ENCODE peak calls at places on chromosomes 16 and 17, in five cellular contexts. B is H9, K is neural progenitor cell, J is fibroblast of lung, T is PC-3. F is an unnamed sample.

GRCh38 chr17:81723651-81724209 is 11.6 kb downstream of the SLC25A10 start:
- DNase-seq in B (no peak), K (no peak), T (peak), J (no peak), F (no peak)

GRCh38 chr17:8940866-8941471 is 24.5 kb downstream of the PIK3R5 start:
- DNase-seq in B (peak), J (no peak), K (no peak), T (no peak), F (no peak)

GRCh38 chr17:4573682-4574081 is 10.6 kb upstream of the SMTNL2 start:
- DNase-seq in K (no peak), B (no peak), J (no peak), T (no peak), F (no peak)

GRCh38 chr16:2296662-2297505 is 29.0 kb upstream of the RNPS1 start:
- DNase-seq in T (peak), B (peak), J (peak), K (peak), F (peak)

GRCh38 chr17:57561072-57561861 is 183.8 kb downstream of the CCDC182 start:
- DNase-seq in B (no peak), K (no peak), T (no peak), J (no peak), F (no peak)

GRCh38 chr17:79791354-79792123 is 5.3 kb downstream of the CBX8 start:
- DNase-seq in K (peak), B (peak), J (no peak), T (no peak), F (peak)

GRCh38 chr16:79607587-79607986 is 7.0 kb upstream of the MAF start:
- DNase-seq in T (peak), J (peak), B (no peak), K (no peak), F (no peak)

GRCh38 chr16:57624044-57624688 is 4.3 kb upstream of the ADGRG1 start:
- DNase-seq in K (no peak), T (no peak), B (no peak), J (no peak), F (no peak)

GRCh38 chr17:1995321-1996242 is 29.6 kb downstream of the RTN4RL1 start:
- DNase-seq in J (no peak), T (no peak), K (no peak), B (no peak), F (no peak)

GRCh38 chr17:20151174-20151573 is 142.0 kb downstream of the SPECC1 start:
- DNase-seq in J (no peak), B (no peak), K (no peak), T (no peak), F (no peak)

GRCh38 chr17:10114931-10115535 is 83.4 kb downstream of the GAS7 start:
- DNase-seq in J (peak), B (no peak), T (peak), K (no peak), F (peak)

GRCh38 chr17:44308865-44309264 is 464 bp downstream of the RUNDC3A start:
- DNase-seq in T (no peak), K (no peak), J (no peak), B (peak), F (no peak)

GRCh38 chr17:80962356-80963329 is 29.0 kb upstream of the CHMP6 start:
- DNase-seq in T (no peak), J (no peak), B (no peak), K (no peak), F (no peak)

GRCh38 chr17:63988741-63989621 is 9.2 kb upstream of the PRR29 start:
- DNase-seq in J (no peak), K (peak), B (peak), T (no peak), F (peak)

GRCh38 chr16:22217890-22218730 is 12.0 kb downstream of the EEF2K start:
- DNase-seq in B (peak), K (no peak), J (no peak), T (no peak), F (peak)

GRCh38 chr17:82320140-82320840 is 2.9 kb upstream of the CD7 start:
- DNase-seq in T (no peak), B (no peak), K (no peak), J (no peak), F (no peak)

GRCh38 chr17:15490634-15491261 is 23.3 kb upstream of the CDRT4 start:
- DNase-seq in J (peak), K (peak), B (peak), T (peak), F (peak)

GRCh38 chr17:77495575-77495974 is 354.8 kb downstream of the SEC14L1 start:
- DNase-seq in K (no peak), J (no peak), T (no peak), B (no peak), F (peak)

GRCh38 chr17:71110326-71110725 is 941.0 kb downstream of the KCNJ2 start:
- DNase-seq in T (peak), B (no peak), J (no peak), K (no peak), F (no peak)

GRCh38 chr17:493666-494065 is 141.1 kb upstream of the RPH3AL start:
- DNase-seq in T (no peak), B (no peak), K (no peak), J (no peak), F (no peak)

GRCh38 chr17:67421869-67422273 is 44.8 kb downstream of the PITPNC1 start:
- DNase-seq in T (peak), K (no peak), B (no peak), J (peak), F (no peak)

GRCh38 chr17:80826346-80826954 is 165.2 kb upstream of the CHMP6 start:
- DNase-seq in B (no peak), J (no peak), T (no peak), K (no peak), F (no peak)

GRCh38 chr17:41937970-41938851 is 7.8 kb downstream of the ODAD4 start:
- DNase-seq in B (no peak), J (no peak), K (no peak), T (no peak), F (no peak)

GRCh38 chr17:42387663-42388380 is 420 bp downstream of the STAT3 start:
- DNase-seq in J (peak), T (no peak), K (peak), B (peak), F (peak)

GRCh38 chr17:1731194-1731506 is 6.6 kb downstream of the WDR81 start:
- DNase-seq in T (no peak), B (no peak), K (no peak), J (no peak), F (no peak)

GRCh38 chr16:4318171-4318910 is 2.5 kb downstream of the GLIS2 start:
- DNase-seq in K (peak), T (no peak), B (no peak), J (no peak), F (no peak)

GRCh38 chr17:64001091-64001579 is 3.0 kb downstream of the PRR29 start:
- DNase-seq in T (no peak), K (peak), J (no peak), B (peak), F (peak)

GRCh38 chr16:4361033-4361943 is 10.2 kb upstream of the PAM16 start:
- DNase-seq in T (no peak), B (no peak), J (no peak), K (no peak), F (no peak)

GRCh38 chr17:58156839-58157803 is 8.9 kb downstream of the OR4D1 start:
- DNase-seq in B (peak), K (peak), T (no peak), J (no peak), F (peak)

GRCh38 chr16:51657844-51658243 is 506.8 kb upstream of the SALL1 start:
- DNase-seq in J (no peak), K (no peak), T (no peak), B (no peak), F (no peak)

GRCh38 chr16:74503412-74503811 is 82.1 kb upstream of the CLEC18B start:
- DNase-seq in B (no peak), J (no peak), K (no peak), T (no peak), F (no peak)

GRCh38 chr16:51538707-51539604 is 387.9 kb upstream of the SALL1 start:
- DNase-seq in T (peak), B (no peak), J (peak), K (peak), F (peak)

GRCh38 chr16:31537362-31537921 is 9.7 kb downstream of the AHSP start:
- DNase-seq in K (peak), J (no peak), B (peak), T (no peak), F (peak)

GRCh38 chr17:41792835-41793748 is 6.6 kb upstream of the JUP start:
- DNase-seq in B (peak), T (peak), J (peak), K (peak), F (peak)

GRCh38 chr17:82302991-82303943 is 14.1 kb downstream of the CD7 start:
- DNase-seq in B (no peak), J (no peak), K (no peak), T (no peak), F (no peak)

GRCh38 chr17:35900693-35901487 is 20.7 kb upstream of the CCL5 start:
- DNase-seq in K (no peak), T (no peak), B (no peak), J (peak), F (no peak)

GRCh38 chr17:31374083-31374447 is 17.4 kb upstream of the RAB11FIP4 start:
- DNase-seq in T (no peak), J (no peak), K (no peak), B (no peak), F (no peak)
- H3K27ac ChIP-seq in T (no peak), J (no peak), K (no peak), B (no peak), F (no peak)

GRCh38 chr16:106623-107324 is 28.7 kb downstream of the MPG start:
- DNase-seq in J (peak), B (peak), T (peak), K (peak), F (peak)
- TF ChIP-seq CTCF in J (peak), B (peak), T (peak), K (peak), F (peak)

DNA sequence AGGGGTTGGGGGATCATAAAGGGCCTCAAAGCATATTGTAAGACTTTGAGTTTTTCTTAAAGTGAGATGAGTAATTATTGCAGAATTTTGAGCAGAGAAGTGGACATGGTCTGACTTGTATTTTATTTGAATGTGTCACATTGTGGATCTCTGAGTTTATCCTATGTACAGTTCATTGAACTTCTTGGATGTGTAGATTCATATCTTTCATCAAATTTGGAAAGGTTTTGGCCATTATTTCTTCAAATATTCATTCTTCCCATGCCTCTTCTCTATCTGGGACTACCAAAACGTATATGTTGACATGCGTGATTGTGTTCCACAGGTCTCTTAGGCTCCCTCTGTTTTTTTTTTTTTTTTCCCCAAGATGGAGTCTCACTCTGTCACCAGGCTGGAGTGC is 14.3 kb upstream of the DLX3 start:
- DNase-seq in J (no peak), T (no peak), B (no peak), K (no peak), F (no peak)
- H3K9ac ChIP-seq in J (no peak), T (no peak), B (no peak), K (no peak), F (no peak)

GRCh38 chr17:46875849-46876352 is 24.5 kb downstream of the WNT9B start:
- DNase-seq in T (no peak), J (no peak), K (no peak), B (no peak), F (no peak)
- H3K27ac ChIP-seq in T (no peak), J (no peak), K (no peak), B (no peak), F (no peak)